ENCODE peak calls at places on chromosomes 7 and 10, in six cellular contexts. S, Q, J, G, A and B are unnamed samples.

GRCh38 chr7:158783595-158783994 is 45.7 kb downstream of the ESYT2 start:
- DNase-seq in G (no peak), J (no peak), S (no peak), A (no peak), Q (peak; percentile 21), B (no peak)

GRCh38 chr10:128843972-128844371 is 623.1 kb upstream of the MGMT start:
- DNase-seq in G (no peak), A (no peak), S (no peak), Q (no peak), J (peak; percentile 26), B (peak; percentile 12)

GRCh38 chr7:17668122-17668521 is 272.2 kb downstream of the SNX13 start:
- DNase-seq in Q (no peak), S (no peak), J (no peak), G (no peak), A (no peak), B (no peak)

GRCh38 chr10:60679388-60679987 is 98.8 kb upstream of the CDK1 start:
- DNase-seq in Q (no peak), G (no peak), S (no peak), A (no peak), J (no peak), B (no peak)

GRCh38 chr10:33336606-33337334 is 2.3 kb upstream of the NRP1 start:
- DNase-seq in S (peak; percentile 64), G (peak; percentile 66), J (peak; percentile 63), Q (peak; percentile 44), A (peak; percentile 77), B (no peak)

GRCh38 chr7:5424689-5425506 is 1.3 kb upstream of the TNRC18 start:
- DNase-seq in Q (peak; percentile 35), G (peak; percentile 61), S (peak; percentile 66), A (peak; percentile 85), J (peak; percentile 32), B (no peak)

GRCh38 chr10:58851606-58852005 is 324.8 kb upstream of the PHYHIPL start:
- DNase-seq in J (no peak), A (no peak), Q (peak; percentile 18), S (peak; percentile 55), G (no peak), B (no peak)

GRCh38 chr10:122054046-122055025 is 65.4 kb downstream of the TACC2 start:
- DNase-seq in Q (no peak), S (peak; percentile 81), J (peak; percentile 84), G (peak; percentile 71), A (no peak), B (no peak)

GRCh38 chr10:12780634-12781601 is 220.6 kb downstream of the CCDC3 start:
- DNase-seq in A (no peak), J (no peak), Q (no peak), S (no peak), G (no peak), B (no peak)

GRCh38 chr7:131501422-131501821 is 55.0 kb downstream of the PODXL start:
- DNase-seq in S (peak; percentile 66), Q (peak; percentile 78), A (no peak), J (no peak), G (no peak), B (peak; percentile 90)

GRCh38 chr10:113177163-113177935 is 227.3 kb downstream of the TCF7L2 start:
- DNase-seq in Q (no peak), S (no peak), A (no peak), J (peak; percentile 28), G (no peak), B (no peak)

GRCh38 chr7:76292206-76292573 is 10.3 kb upstream of the HSPB1 start:
- DNase-seq in J (no peak), G (peak; percentile 98), S (peak; percentile 73), Q (no peak), A (no peak), B (no peak)

GRCh38 chr10:12710594-12711343 is 290.7 kb downstream of the CCDC3 start:
- DNase-seq in G (peak; percentile 83), S (peak; percentile 90), J (peak; percentile 79), A (peak; percentile 75), Q (peak; percentile 65), B (peak; percentile 66)

GRCh38 chr7:80732635-80733034 is 94.2 kb downstream of the CD36 start:
- DNase-seq in A (no peak), Q (no peak), J (no peak), G (no peak), S (no peak), B (no peak)

DNA sequence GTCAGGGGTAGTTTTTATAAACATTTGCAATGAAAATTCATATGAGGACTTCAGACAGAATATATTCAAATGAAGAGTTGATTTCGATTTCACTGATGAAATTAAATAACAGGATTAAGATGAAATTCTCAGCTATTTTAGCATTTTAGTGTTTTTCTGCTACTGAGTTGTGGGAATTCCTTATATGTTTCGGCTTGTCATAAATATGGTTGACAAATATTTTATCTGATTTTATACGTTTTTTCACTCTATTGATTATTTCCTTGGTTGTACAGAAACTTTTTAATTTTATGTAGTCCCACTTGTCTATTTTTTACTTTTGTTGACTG is 14.6 kb upstream of the NME8 start:
- DNase-seq in G (no peak), Q (no peak), J (no peak), A (no peak), S (no peak), B (no peak)
- H3K4me3 ChIP-seq in G (no peak overlapping the region), Q (no peak overlapping the region), J (no peak overlapping the region), A (no peak overlapping the region), S (no peak overlapping the region), B (no peak overlapping the region)

DNA sequence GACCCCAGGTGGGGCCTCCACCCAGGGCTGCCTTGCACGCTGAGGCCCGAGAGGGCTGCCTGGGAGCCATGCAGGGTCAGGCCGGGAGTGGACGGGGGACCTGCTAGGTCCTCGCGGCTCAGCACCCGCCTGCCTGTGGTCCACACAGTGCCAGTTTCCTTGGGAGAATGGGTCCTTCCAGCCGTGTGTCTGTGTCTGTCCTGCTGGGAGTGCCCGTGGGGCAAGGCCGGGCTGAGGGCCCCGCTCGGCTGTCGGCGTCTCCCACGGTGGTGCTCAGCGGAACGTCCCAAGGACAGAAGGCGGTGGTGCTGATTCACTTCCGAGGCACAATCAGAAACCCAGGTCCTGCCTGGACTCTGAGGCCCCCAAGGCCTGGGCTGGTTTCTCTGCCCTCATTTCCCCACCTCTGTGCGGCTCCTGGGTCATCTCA is 23.2 kb upstream of the GTPBP4 start:
- DNase-seq in A (no peak), G (no peak), J (no peak), S (no peak), Q (no peak), B (no peak)
- H3K4me3 ChIP-seq in A (no peak overlapping the region), G (no peak overlapping the region), J (no peak overlapping the region), S (no peak overlapping the region), Q (no peak overlapping the region), B (no peak overlapping the region)

GRCh38 chr10:126387931-126388911 is at the start of gene ADAM12:
- DNase-seq in J (peak; percentile 49), A (peak; percentile 59), G (peak; percentile 10), Q (peak; percentile 25), S (peak; percentile 76), B (no peak)

GRCh38 chr10:126390324-126390723 is 2.0 kb upstream of the ADAM12 start:
- DNase-seq in S (no peak), A (no peak), Q (no peak), G (no peak), J (no peak), B (no peak)

GRCh38 chr10:126384269-126384873 is 3.9 kb downstream of the ADAM12 start:
- DNase-seq in A (no peak), J (no peak), G (no peak), Q (no peak), S (peak; percentile 92), B (no peak)

GRCh38 chr10:126391162-126391880 is 3.0 kb upstream of the ADAM12 start:
- DNase-seq in A (no peak), G (no peak), S (peak; percentile 55), J (no peak), Q (no peak), B (no peak)

GRCh38 chr10:126387041-126387908 is 1.0 kb downstream of the ADAM12 start:
- DNase-seq in Q (peak; percentile 46), A (peak; percentile 52), S (peak; percentile 83), J (peak; percentile 75), G (peak; percentile 48), B (no peak)
- H3K4me3 ChIP-seq in Q (peak overlapping the region; percentile 52), A (peak overlapping the region; percentile 39), S (peak overlapping the region; percentile 58), J (peak overlapping the region; percentile 65), G (no peak overlapping the region), B (no peak overlapping the region)

GRCh38 chr7:112420236-112420945 is 29.9 kb upstream of the IFRD1 start:
- DNase-seq in S (no peak), Q (peak; percentile 53), G (no peak), J (no peak), A (no peak), B (no peak)

GRCh38 chr7:112421666-112422486 is 28.4 kb upstream of the IFRD1 start:
- DNase-seq in J (no peak), A (no peak), S (peak; percentile 48), G (no peak), Q (no peak), B (peak; percentile 80)

GRCh38 chr7:112419543-112420130 is 30.6 kb upstream of the IFRD1 start:
- DNase-seq in G (no peak), Q (no peak), S (no peak), J (no peak), A (no peak), B (no peak)

GRCh38 chr7:112423987-112424386 is 26.3 kb upstream of the IFRD1 start:
- DNase-seq in J (no peak), Q (no peak), A (no peak), G (no peak), S (no peak), B (no peak)

GRCh38 chr7:112422842-112423496 is 27.3 kb upstream of the IFRD1 start:
- DNase-seq in S (peak; percentile 94), A (peak; percentile 55), J (peak; percentile 12), G (peak; percentile 94), Q (peak; percentile 90), B (peak; percentile 42)
- H3K4me3 ChIP-seq in S (no peak overlapping the region), A (no peak overlapping the region), J (no peak overlapping the region), G (no peak overlapping the region), Q (no peak overlapping the region), B (no peak overlapping the region)

DNA sequence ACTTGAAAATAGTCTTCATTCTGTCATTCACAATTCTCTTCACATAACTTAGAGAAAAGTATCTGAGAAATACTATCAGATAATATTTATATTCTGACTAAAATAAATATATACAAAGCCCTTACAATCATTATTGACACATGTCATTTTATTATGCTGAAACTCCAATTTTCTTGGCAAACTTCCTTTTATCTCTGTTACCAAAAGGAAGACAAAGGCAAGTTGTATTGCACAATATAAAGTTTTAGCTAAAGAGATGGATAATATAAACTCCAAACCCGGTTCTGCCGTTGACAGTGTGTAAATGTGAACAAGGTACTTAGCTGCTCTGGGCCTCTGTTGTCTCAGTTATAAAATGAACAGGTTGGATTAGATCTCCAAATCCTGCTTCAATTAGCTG is 99.0 kb upstream of the MDFIC start:
- DNase-seq in S (no peak), Q (no peak), A (no peak), G (no peak), J (no peak), B (no peak)
- H3K4me3 ChIP-seq in S (no peak overlapping the region), Q (no peak overlapping the region), A (no peak overlapping the region), G (no peak overlapping the region), J (no peak overlapping the region), B (no peak overlapping the region)